ENCODE peak calls at places on chromosomes 2 and 18, in nine cellular contexts. One of them, this sample, is unnamed. For H3K4me1, the result is how much of the 10 kb centered on the place peaks cover.

GRCh38 chr18:77777126-77777525 is 527.5 kb downstream of the GALR1 start:
- DNase-seq in mucosa of descending colon: no peak
- DNase-seq in thoracic aorta: no peak
- DNase-seq in colonic mucosa: no peak
- DNase-seq in MM.1S: no peak
- DNase-seq in neuronal stem cell: no peak
- DNase-seq in thyroid gland: no peak
- DNase-seq in small intestine: no peak
- DNase-seq in CD8-positive, alpha-beta memory T cell: no peak
- DNase-seq in this sample: no peak

GRCh38 chr2:120599064-120599463 is 136.6 kb upstream of the GLI2 start:
- DNase-seq in thoracic aorta: no peak
- DNase-seq in neuronal stem cell: no peak
- DNase-seq in CD8-positive, alpha-beta memory T cell: no peak
- DNase-seq in colonic mucosa: no peak
- DNase-seq in small intestine: no peak
- DNase-seq in mucosa of descending colon: no peak
- DNase-seq in MM.1S: no peak
- DNase-seq in thyroid gland: no peak
- DNase-seq in this sample: no peak

GRCh38 chr2:25808006-25808383 is 70.3 kb downstream of the ASXL2 start:
- DNase-seq in thyroid gland: no peak
- DNase-seq in mucosa of descending colon: no peak
- DNase-seq in colonic mucosa: no peak
- DNase-seq in neuronal stem cell: no peak
- DNase-seq in CD8-positive, alpha-beta memory T cell: no peak
- DNase-seq in thoracic aorta: no peak
- DNase-seq in MM.1S: no peak
- DNase-seq in small intestine: no peak
- DNase-seq in this sample: no peak

GRCh38 chr2:43519711-43520221 is 76.1 kb downstream of the THADA start:
- DNase-seq in neuronal stem cell: no peak
- DNase-seq in MM.1S: no peak
- DNase-seq in thoracic aorta: no peak
- DNase-seq in small intestine: peak
- DNase-seq in colonic mucosa: no peak
- DNase-seq in CD8-positive, alpha-beta memory T cell: no peak
- DNase-seq in mucosa of descending colon: no peak
- DNase-seq in thyroid gland: peak
- DNase-seq in this sample: peak

GRCh38 chr2:46848446-46848845 is 67.2 kb downstream of the MCFD2 start:
- DNase-seq in thyroid gland: peak
- DNase-seq in mucosa of descending colon: peak
- DNase-seq in small intestine: no peak
- DNase-seq in MM.1S: no peak
- DNase-seq in neuronal stem cell: no peak
- DNase-seq in CD8-positive, alpha-beta memory T cell: no peak
- DNase-seq in colonic mucosa: peak
- DNase-seq in thoracic aorta: no peak
- DNase-seq in this sample: no peak

GRCh38 chr2:40348038-40348437 is 103.9 kb downstream of the SLC8A1 start:
- DNase-seq in thoracic aorta: no peak
- DNase-seq in colonic mucosa: no peak
- DNase-seq in CD8-positive, alpha-beta memory T cell: no peak
- DNase-seq in neuronal stem cell: no peak
- DNase-seq in MM.1S: no peak
- DNase-seq in small intestine: no peak
- DNase-seq in mucosa of descending colon: no peak
- DNase-seq in thyroid gland: no peak
- DNase-seq in this sample: no peak

GRCh38 chr18:45517181-45517741 is 98.0 kb upstream of the SLC14A2 start:
- DNase-seq in MM.1S: no peak
- DNase-seq in colonic mucosa: no peak
- DNase-seq in neuronal stem cell: peak
- DNase-seq in thoracic aorta: peak
- DNase-seq in small intestine: peak
- DNase-seq in mucosa of descending colon: no peak
- DNase-seq in thyroid gland: peak
- DNase-seq in CD8-positive, alpha-beta memory T cell: no peak
- DNase-seq in this sample: no peak

GRCh38 chr2:200873561-200873960 is 9.1 kb upstream of the CLK1 start:
- DNase-seq in neuronal stem cell: no peak
- DNase-seq in mucosa of descending colon: no peak
- DNase-seq in CD8-positive, alpha-beta memory T cell: no peak
- DNase-seq in thyroid gland: no peak
- DNase-seq in small intestine: no peak
- DNase-seq in MM.1S: no peak
- DNase-seq in colonic mucosa: no peak
- DNase-seq in thoracic aorta: no peak
- DNase-seq in this sample: no peak

GRCh38 chr2:27953077-27953476 is 62.5 kb downstream of the BABAM2 start:
- DNase-seq in MM.1S: no peak
- DNase-seq in small intestine: no peak
- DNase-seq in thyroid gland: no peak
- DNase-seq in CD8-positive, alpha-beta memory T cell: no peak
- DNase-seq in mucosa of descending colon: no peak
- DNase-seq in thoracic aorta: no peak
- DNase-seq in neuronal stem cell: no peak
- DNase-seq in colonic mucosa: no peak
- DNase-seq in this sample: no peak

GRCh38 chr2:27955762-27956161 is 65.2 kb downstream of the BABAM2 start:
- DNase-seq in small intestine: no peak
- DNase-seq in MM.1S: no peak
- DNase-seq in CD8-positive, alpha-beta memory T cell: no peak
- DNase-seq in mucosa of descending colon: no peak
- DNase-seq in colonic mucosa: no peak
- DNase-seq in thyroid gland: no peak
- DNase-seq in thoracic aorta: no peak
- DNase-seq in neuronal stem cell: no peak
- DNase-seq in this sample: no peak

GRCh38 chr2:27954771-27955384 is 64.3 kb downstream of the BABAM2 start:
- DNase-seq in neuronal stem cell: no peak
- DNase-seq in colonic mucosa: peak
- DNase-seq in thoracic aorta: peak
- DNase-seq in MM.1S: peak
- DNase-seq in small intestine: no peak
- DNase-seq in thyroid gland: peak
- DNase-seq in CD8-positive, alpha-beta memory T cell: peak
- DNase-seq in mucosa of descending colon: peak
- DNase-seq in this sample: no peak

GRCh38 chr2:27952070-27952469 is 61.5 kb downstream of the BABAM2 start:
- DNase-seq in CD8-positive, alpha-beta memory T cell: no peak
- DNase-seq in neuronal stem cell: no peak
- DNase-seq in thoracic aorta: no peak
- DNase-seq in small intestine: no peak
- DNase-seq in mucosa of descending colon: no peak
- DNase-seq in colonic mucosa: no peak
- DNase-seq in MM.1S: no peak
- DNase-seq in thyroid gland: no peak
- DNase-seq in this sample: no peak

DNA sequence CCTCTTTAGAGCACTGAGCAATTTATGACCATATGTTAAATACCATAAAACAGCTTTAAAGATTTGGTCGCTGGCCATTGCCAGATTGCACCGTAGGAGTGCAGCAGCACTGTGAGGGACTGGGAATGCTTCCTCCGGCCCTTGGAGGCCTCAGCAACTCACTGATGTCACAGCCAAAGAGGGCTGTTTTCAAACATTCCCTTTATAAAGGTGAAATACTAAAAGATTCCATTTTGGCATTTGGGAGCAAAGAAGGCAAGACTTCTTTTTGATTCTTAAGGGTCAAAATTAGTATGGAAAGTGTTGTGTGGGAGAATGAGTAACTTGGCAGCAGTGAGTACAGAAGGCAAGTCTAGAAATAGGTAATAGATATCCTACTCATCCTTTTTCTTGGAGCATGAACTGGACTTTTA is 63.7 kb downstream of the BABAM2 start:
- DNase-seq in colonic mucosa: no peak
- DNase-seq in thyroid gland: no peak
- DNase-seq in MM.1S: no peak
- DNase-seq in CD8-positive, alpha-beta memory T cell: no peak
- DNase-seq in thoracic aorta: no peak
- DNase-seq in neuronal stem cell: no peak
- DNase-seq in mucosa of descending colon: peak
- DNase-seq in small intestine: no peak
- DNase-seq in this sample: no peak
- H3K4me1 ChIP-seq in colonic mucosa: under half
- H3K4me1 ChIP-seq in thyroid gland: under half
- H3K4me1 ChIP-seq in MM.1S: under half
- H3K4me1 ChIP-seq in CD8-positive, alpha-beta memory T cell: under half
- H3K4me1 ChIP-seq in thoracic aorta: under half
- H3K4me1 ChIP-seq in neuronal stem cell: under half
- H3K4me1 ChIP-seq in mucosa of descending colon: under half
- H3K4me1 ChIP-seq in small intestine: under half
- H3K4me1 ChIP-seq in this sample: under half

DNA sequence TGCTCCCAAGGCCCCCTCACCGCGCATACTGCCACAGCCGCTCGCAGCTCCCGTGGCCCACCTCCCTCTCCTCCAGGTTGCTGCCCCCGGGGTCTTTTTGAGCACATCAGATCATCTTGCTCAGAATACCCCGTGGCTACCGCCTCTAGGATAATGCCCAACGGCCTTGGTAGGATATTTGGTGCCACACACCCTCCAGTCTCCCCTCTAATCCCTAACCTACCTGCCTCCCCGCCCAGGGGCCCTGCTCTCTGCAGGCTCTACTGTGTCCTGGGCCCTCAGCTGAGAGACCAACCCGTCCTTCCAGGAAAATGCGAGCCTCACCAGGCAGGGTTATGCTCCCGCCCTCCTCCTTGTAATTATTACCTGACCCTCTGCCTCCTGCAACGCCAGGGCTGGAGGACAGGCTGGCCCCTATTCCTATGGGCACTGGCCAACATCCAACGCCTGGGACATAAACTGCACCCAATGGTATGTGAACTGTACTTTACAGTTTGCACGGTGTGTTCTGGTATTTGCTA is 1.5 kb upstream of the MTCL1 start:
- DNase-seq in neuronal stem cell: no peak
- DNase-seq in MM.1S: no peak
- DNase-seq in CD8-positive, alpha-beta memory T cell: no peak
- DNase-seq in thoracic aorta: no peak
- DNase-seq in small intestine: peak
- DNase-seq in thyroid gland: peak
- DNase-seq in mucosa of descending colon: no peak
- DNase-seq in colonic mucosa: no peak
- DNase-seq in this sample: no peak
- H3K4me3 ChIP-seq in neuronal stem cell: no peak
- H3K4me3 ChIP-seq in MM.1S: peak
- H3K4me3 ChIP-seq in CD8-positive, alpha-beta memory T cell: no peak
- H3K4me3 ChIP-seq in thoracic aorta: peak
- H3K4me3 ChIP-seq in small intestine: no peak
- H3K4me3 ChIP-seq in thyroid gland: no peak
- H3K4me3 ChIP-seq in mucosa of descending colon: no peak
- H3K4me3 ChIP-seq in colonic mucosa: peak
- H3K4me3 ChIP-seq in this sample: no peak

GRCh38 chr2:10036095-10036879 is 7.1 kb upstream of the KLF11 start:
- DNase-seq in CD8-positive, alpha-beta memory T cell: peak
- DNase-seq in mucosa of descending colon: peak
- DNase-seq in thyroid gland: peak
- DNase-seq in MM.1S: peak
- DNase-seq in small intestine: no peak
- DNase-seq in colonic mucosa: no peak
- DNase-seq in neuronal stem cell: no peak
- DNase-seq in thoracic aorta: peak
- DNase-seq in this sample: no peak

GRCh38 chr2:10034333-10035052 is 8.9 kb upstream of the KLF11 start:
- DNase-seq in mucosa of descending colon: no peak
- DNase-seq in CD8-positive, alpha-beta memory T cell: no peak
- DNase-seq in neuronal stem cell: no peak
- DNase-seq in thoracic aorta: no peak
- DNase-seq in MM.1S: no peak
- DNase-seq in colonic mucosa: no peak
- DNase-seq in small intestine: no peak
- DNase-seq in thyroid gland: no peak
- DNase-seq in this sample: no peak

GRCh38 chr2:10033251-10034006 is 9.9 kb upstream of the KLF11 start:
- DNase-seq in neuronal stem cell: no peak
- DNase-seq in colonic mucosa: no peak
- DNase-seq in thyroid gland: no peak
- DNase-seq in mucosa of descending colon: no peak
- DNase-seq in small intestine: no peak
- DNase-seq in MM.1S: no peak
- DNase-seq in CD8-positive, alpha-beta memory T cell: no peak
- DNase-seq in thoracic aorta: no peak
- DNase-seq in this sample: no peak

GRCh38 chr2:10035633-10036032 is 7.7 kb upstream of the KLF11 start:
- DNase-seq in CD8-positive, alpha-beta memory T cell: no peak
- DNase-seq in thoracic aorta: no peak
- DNase-seq in mucosa of descending colon: no peak
- DNase-seq in small intestine: no peak
- DNase-seq in neuronal stem cell: no peak
- DNase-seq in thyroid gland: no peak
- DNase-seq in MM.1S: no peak
- DNase-seq in colonic mucosa: no peak
- DNase-seq in this sample: no peak

GRCh38 chr2:10035053-10035422 is 8.3 kb upstream of the KLF11 start:
- DNase-seq in colonic mucosa: no peak
- DNase-seq in CD8-positive, alpha-beta memory T cell: no peak
- DNase-seq in MM.1S: no peak
- DNase-seq in neuronal stem cell: no peak
- DNase-seq in thoracic aorta: no peak
- DNase-seq in mucosa of descending colon: no peak
- DNase-seq in small intestine: no peak
- DNase-seq in thyroid gland: no peak
- DNase-seq in this sample: no peak
- H3K4me1 ChIP-seq in colonic mucosa: under half
- H3K4me1 ChIP-seq in CD8-positive, alpha-beta memory T cell: under half
- H3K4me1 ChIP-seq in MM.1S: under half
- H3K4me1 ChIP-seq in neuronal stem cell: under half
- H3K4me1 ChIP-seq in thoracic aorta: under half
- H3K4me1 ChIP-seq in mucosa of descending colon: under half
- H3K4me1 ChIP-seq in small intestine: under half
- H3K4me1 ChIP-seq in thyroid gland: under half
- H3K4me1 ChIP-seq in this sample: under half

GRCh38 chr18:21600526-21601410 is at the start of gene ESCO1:
- DNase-seq in colonic mucosa: peak
- DNase-seq in neuronal stem cell: peak
- DNase-seq in mucosa of descending colon: peak
- DNase-seq in MM.1S: peak
- DNase-seq in small intestine: peak
- DNase-seq in thyroid gland: peak
- DNase-seq in CD8-positive, alpha-beta memory T cell: peak
- DNase-seq in thoracic aorta: peak
- DNase-seq in this sample: peak

GRCh38 chr18:21593540-21594257 is 6.8 kb downstream of the ESCO1 start:
- DNase-seq in colonic mucosa: no peak
- DNase-seq in mucosa of descending colon: no peak
- DNase-seq in neuronal stem cell: no peak
- DNase-seq in thoracic aorta: no peak
- DNase-seq in CD8-positive, alpha-beta memory T cell: no peak
- DNase-seq in MM.1S: no peak
- DNase-seq in small intestine: no peak
- DNase-seq in thyroid gland: no peak
- DNase-seq in this sample: no peak

GRCh38 chr18:21599585-21600525 is 649 bp downstream of the ESCO1 start:
- DNase-seq in CD8-positive, alpha-beta memory T cell: no peak
- DNase-seq in MM.1S: peak
- DNase-seq in thoracic aorta: no peak
- DNase-seq in mucosa of descending colon: peak
- DNase-seq in thyroid gland: peak
- DNase-seq in colonic mucosa: peak
- DNase-seq in small intestine: no peak
- DNase-seq in neuronal stem cell: no peak
- DNase-seq in this sample: peak

GRCh38 chr18:21598726-21599584 is 1.5 kb downstream of the ESCO1 start:
- DNase-seq in thyroid gland: no peak
- DNase-seq in CD8-positive, alpha-beta memory T cell: no peak
- DNase-seq in mucosa of descending colon: peak
- DNase-seq in small intestine: peak
- DNase-seq in colonic mucosa: no peak
- DNase-seq in neuronal stem cell: no peak
- DNase-seq in MM.1S: no peak
- DNase-seq in thoracic aorta: no peak
- DNase-seq in this sample: peak

GRCh38 chr18:21597616-21598015 is 2.9 kb downstream of the ESCO1 start:
- DNase-seq in mucosa of descending colon: no peak
- DNase-seq in thoracic aorta: no peak
- DNase-seq in neuronal stem cell: no peak
- DNase-seq in thyroid gland: no peak
- DNase-seq in CD8-positive, alpha-beta memory T cell: no peak
- DNase-seq in colonic mucosa: no peak
- DNase-seq in small intestine: no peak
- DNase-seq in MM.1S: no peak
- DNase-seq in this sample: peak
- H3K4me3 ChIP-seq in mucosa of descending colon: no peak
- H3K4me3 ChIP-seq in thoracic aorta: no peak
- H3K4me3 ChIP-seq in neuronal stem cell: no peak
- H3K4me3 ChIP-seq in thyroid gland: no peak
- H3K4me3 ChIP-seq in CD8-positive, alpha-beta memory T cell: no peak
- H3K4me3 ChIP-seq in colonic mucosa: no peak
- H3K4me3 ChIP-seq in small intestine: no peak
- H3K4me3 ChIP-seq in MM.1S: no peak
- H3K4me3 ChIP-seq in this sample: no peak

This sample was measured in HAP-1.